ENCODE peak calls at places on chromosomes 7 and 10, in seven cellular contexts. N is A549; M is heart right ventricle; E is cardiac muscle cell; I is Jurkat, Clone E6-1; U is upper lobe of right lung; R is small intestine. L is an unnamed sample.

GRCh38 chr10:125194814-125195213 is 34.5 kb upstream of the CTBP2 start:
- DNase-seq in N (no peak), M (no peak), R (no peak), I (no peak), U (no peak), E (no peak), L (no peak)

GRCh38 chr10:44995914-44996633 is 4.6 kb upstream of the ZNF22 start:
- DNase-seq in N (no peak), R (no peak), M (no peak), I (peak), U (no peak), E (peak), L (no peak)

GRCh38 chr10:103648951-103649532 is 155.5 kb downstream of the NEURL1 start:
- DNase-seq in N (no peak), I (no peak), M (no peak), U (no peak), E (peak), R (no peak), L (peak)

GRCh38 chr7:7271094-7271874 is 88.9 kb downstream of the C1GALT1 start:
- DNase-seq in N (no peak), R (no peak), U (no peak), E (no peak), I (peak), M (no peak), L (no peak)

GRCh38 chr10:124248056-124248455 is 154.7 kb upstream of the CHST15 start:
- DNase-seq in I (no peak), M (no peak), R (no peak), E (no peak), N (no peak), U (no peak), L (peak)

GRCh38 chr7:8261711-8262695 is at the start of gene ICA1:
- DNase-seq in M (peak), I (no peak), U (peak), N (peak), E (peak), R (peak), L (peak)

GRCh38 chr10:126268104-126268900 is 120.0 kb downstream of the ADAM12 start:
- DNase-seq in R (no peak), M (no peak), I (no peak), U (no peak), N (no peak), E (peak), L (no peak)

GRCh38 chr7:64183126-64183742 is 23.8 kb upstream of the ZNF735 start:
- DNase-seq in R (no peak), M (peak), E (no peak), I (no peak), N (no peak), U (no peak), L (no peak)

GRCh38 chr7:108376206-108376605 is 80.0 kb downstream of the NRCAM start:
- DNase-seq in U (no peak), I (no peak), M (no peak), R (no peak), E (no peak), N (no peak), L (no peak)

GRCh38 chr7:157440346-157441022 is 103.7 kb downstream of the DNAJB6 start:
- DNase-seq in R (no peak), M (no peak), I (no peak), N (no peak), E (no peak), U (peak), L (no peak)

GRCh38 chr10:59970396-59971368 is 64.3 kb upstream of the CCDC6 start:
- DNase-seq in E (no peak), N (no peak), U (no peak), R (no peak), M (no peak), I (no peak), L (no peak)

GRCh38 chr10:122504551-122504950 is 43.2 kb downstream of the HTRA1 start:
- DNase-seq in U (peak), N (peak), I (no peak), R (peak), E (peak), M (peak), L (peak)

GRCh38 chr7:30396379-30396778 is 82.2 kb downstream of the NOD1 start:
- DNase-seq in M (no peak), I (peak), N (no peak), U (no peak), E (peak), R (no peak), L (no peak)

GRCh38 chr7:12524794-12525386 is 45.6 kb upstream of the SCIN start:
- DNase-seq in N (peak), I (peak), M (no peak), R (peak), U (no peak), E (peak), L (no peak)

GRCh38 chr7:131722371-131722770 is 165.9 kb upstream of the PODXL start:
- DNase-seq in I (no peak), R (no peak), E (peak), M (no peak), U (no peak), N (no peak), L (no peak)

GRCh38 chr7:81499262-81500116 is 270.4 kb downstream of the HGF start:
- DNase-seq in U (no peak), R (peak), E (peak), N (peak), I (peak), M (no peak), L (no peak)

GRCh38 chr10:113666682-113667252 is 2.9 kb upstream of the NRAP start:
- DNase-seq in N (no peak), U (no peak), E (peak), R (no peak), M (no peak), I (no peak), L (no peak)

GRCh38 chr10:71232089-71232998 is 20.0 kb downstream of the UNC5B start:
- DNase-seq in I (no peak), R (no peak), M (peak), N (no peak), E (peak), U (peak), L (peak)

GRCh38 chr10:60788543-60788942 is 10.3 kb downstream of the CDK1 start:
- DNase-seq in M (no peak), E (no peak), R (no peak), U (no peak), N (no peak), I (no peak), L (no peak)

GRCh38 chr7:38040831-38041230 is 120.4 kb downstream of the EPDR1 start:
- DNase-seq in U (no peak), E (no peak), M (no peak), I (no peak), R (no peak), N (no peak), L (no peak)

GRCh38 chr7:113698556-113699220 is 220.1 kb downstream of the PPP1R3A start:
- DNase-seq in M (no peak), I (peak), E (peak), N (no peak), U (no peak), R (peak), L (no peak)

GRCh38 chr10:86798030-86798429 is 41.6 kb downstream of the BMPR1A start:
- DNase-seq in I (no peak), E (no peak), N (no peak), R (no peak), M (no peak), U (no peak), L (no peak)

GRCh38 chr7:73758581-73759138 is 11.4 kb downstream of the CLDN3 start:
- DNase-seq in U (no peak), R (peak), M (no peak), I (no peak), E (no peak), N (no peak), L (no peak)

GRCh38 chr10:78348416-78349164 is 314.9 kb downstream of the RPS24 start:
- DNase-seq in M (no peak), I (no peak), E (no peak), N (no peak), R (no peak), U (peak), L (peak)

GRCh38 chr10:77925410-77925794 is 1.2 kb downstream of the DLG5 start:
- DNase-seq in M (no peak), E (peak), R (peak), I (no peak), U (no peak), N (no peak), L (no peak)

GRCh38 chr7:47327306-47327697 is 254.6 kb downstream of the TNS3 start:
- DNase-seq in U (no peak), R (no peak), E (peak), M (no peak), N (no peak), I (no peak), L (no peak)
- H3K4me3 ChIP-seq in U (peak), R (no peak), E (peak), M (peak), N (no peak), I (no peak), L (peak)

GRCh38 chr10:101310528-101311439 is 43.2 kb upstream of the BTRC start:
- DNase-seq in E (no peak), N (no peak), M (no peak), I (no peak), R (peak), U (no peak), L (no peak)
- H3K4me3 ChIP-seq in E (peak), N (no peak), M (peak), I (no peak), R (no peak), U (no peak), L (peak)

GRCh38 chr10:97869091-97870042 is 19.7 kb downstream of the GOLGA7B start:
- DNase-seq in U (peak), M (peak), E (peak), N (peak), R (peak), I (peak), L (peak)

GRCh38 chr10:97865488-97865887 is 15.8 kb downstream of the GOLGA7B start:
- DNase-seq in R (no peak), E (no peak), N (no peak), I (no peak), M (no peak), U (no peak), L (no peak)

GRCh38 chr10:97866524-97867219 is 17.0 kb downstream of the GOLGA7B start:
- DNase-seq in R (no peak), N (no peak), M (no peak), E (no peak), I (no peak), U (no peak), L (no peak)

GRCh38 chr10:97867220-97867800 is 17.7 kb downstream of the GOLGA7B start:
- DNase-seq in U (no peak), M (no peak), R (no peak), I (no peak), E (no peak), N (no peak), L (no peak)

DNA sequence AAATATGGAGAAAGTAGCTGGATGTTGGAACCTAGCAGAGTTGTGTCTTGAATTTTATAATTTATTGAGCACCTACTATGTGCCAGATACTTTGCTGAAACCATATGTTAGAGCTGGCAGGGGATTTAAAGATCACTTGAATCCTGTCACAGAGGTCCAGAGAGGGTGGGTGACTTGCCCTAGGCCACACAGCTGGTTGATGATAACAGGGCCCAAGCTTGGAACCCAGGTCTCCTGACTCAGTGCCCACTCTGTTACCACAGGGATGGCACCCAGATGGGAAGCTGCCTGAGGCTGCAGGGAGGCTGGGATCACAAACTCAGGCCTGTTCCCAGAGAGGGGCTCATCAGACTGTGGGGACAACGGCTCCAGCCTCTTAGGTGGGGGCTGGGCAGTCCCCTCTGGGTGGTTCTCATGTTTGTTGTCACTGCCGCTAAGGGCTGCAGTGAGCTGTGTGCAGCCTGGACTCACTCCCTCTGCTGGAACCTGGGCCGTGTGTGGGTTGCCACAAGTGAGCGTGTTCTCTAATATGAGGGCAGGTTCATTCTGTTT is 18.6 kb downstream of the GOLGA7B start:
- DNase-seq in M (no peak), N (no peak), E (no peak), U (no peak), R (no peak), I (no peak), L (no peak)
- H3K4me3 ChIP-seq in M (no peak), N (no peak), E (no peak), U (no peak), R (no peak), I (no peak), L (no peak)

GRCh38 chr10:7789390-7789789 is 1.4 kb downstream of the ATP5F1C start:
- DNase-seq in R (peak), U (no peak), I (no peak), E (peak), M (peak), N (no peak), L (no peak)

GRCh38 chr10:7787857-7788639 is at the start of the genes ATP5F1C and KIN:
- DNase-seq in N (peak), R (peak), I (peak), U (peak), M (peak), E (peak), L (peak)

GRCh38 chr10:7787150-7787856 is 490 bp downstream of the KIN start:
- DNase-seq in I (no peak), U (no peak), N (peak), M (no peak), E (peak), R (peak), L (no peak)

GRCh38 chr10:7792541-7792940 is 4.6 kb downstream of the ATP5F1C start:
- DNase-seq in R (no peak), N (no peak), E (peak), I (no peak), U (no peak), M (no peak), L (no peak)

DNA sequence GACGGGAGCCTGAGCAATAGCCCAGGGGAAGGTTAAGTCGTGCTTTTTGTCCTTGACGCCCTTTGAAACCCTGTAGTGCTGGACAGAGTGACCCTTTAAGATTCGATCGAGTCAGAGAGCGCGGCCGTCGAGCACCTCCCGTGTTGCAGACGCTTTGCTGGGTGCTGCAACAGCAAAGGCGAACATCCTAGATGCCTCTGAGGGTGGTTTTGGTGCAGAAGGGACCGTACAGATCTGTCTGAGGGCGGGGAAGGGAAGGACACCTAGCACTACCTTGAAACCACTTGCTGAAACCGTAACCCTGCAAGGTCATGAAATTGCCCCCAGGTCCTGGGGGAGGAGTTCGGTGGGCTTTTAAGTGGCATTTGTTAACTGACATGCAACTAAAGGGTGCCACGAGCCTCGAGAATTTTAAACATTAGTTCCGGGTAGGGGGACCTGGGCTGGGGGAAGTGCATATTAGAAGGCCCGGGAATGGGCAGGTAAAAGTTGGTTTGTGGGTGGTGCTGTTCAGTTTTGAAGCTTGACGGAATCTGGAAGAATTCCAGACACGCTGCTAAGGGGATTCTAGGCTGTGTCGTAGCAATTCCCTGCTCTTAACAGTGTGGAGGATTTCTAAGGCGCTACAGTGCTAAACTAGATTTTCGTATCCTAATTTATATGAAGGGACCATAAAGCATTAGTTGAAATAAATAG is 811 bp downstream of the ATP5F1C start:
- DNase-seq in U (no peak), N (no peak), E (peak), M (no peak), R (no peak), I (no peak), L (no peak)
- H3K4me3 ChIP-seq in U (peak), N (peak), E (peak), M (peak), R (peak), I (peak), L (peak)

GRCh38 chr7:110831450-110831849 is 259.5 kb upstream of the LRRN3 start:
- DNase-seq in N (no peak), M (no peak), I (no peak), U (no peak), R (no peak), E (no peak), L (no peak)
- H3K4me3 ChIP-seq in N (no peak), M (no peak), I (no peak), U (no peak), R (no peak), E (no peak), L (no peak)

L was measured in ascending aorta.